ENCODE peak calls at places on chromosomes 4 and X, in four cellular contexts. Z is HCT116, I is K562, P is HepG2. U is an unnamed sample.

GRCh38 chrX:118720058-118720707 is 7.2 kb upstream of the IL13RA1 start:
- DNase-seq in Z (no peak), P (no peak), I (no peak), U (no peak)

GRCh38 chr4:71602271-71602890 is 181.5 kb downstream of the GC start:
- DNase-seq in I (no peak), P (no peak), Z (no peak), U (no peak)

GRCh38 chrX:112636288-112636687 is 43.5 kb downstream of the LHFPL1 start:
- DNase-seq in P (no peak), Z (no peak), I (no peak), U (no peak)

GRCh38 chrX:82813671-82814078 is 694.4 kb upstream of the POU3F4 start:
- DNase-seq in Z (peak; percentile 80), P (no peak), I (no peak), U (peak; percentile 80)

GRCh38 chr4:1767770-1768366 is 25.2 kb upstream of the FGFR3 start:
- DNase-seq in P (peak; percentile 76), Z (no peak), I (peak; percentile 76), U (no peak)

GRCh38 chrX:22760513-22761057 is 239.2 kb upstream of the DDX53 start:
- DNase-seq in P (no peak), I (no peak), Z (no peak), U (no peak)

GRCh38 chr4:26307027-26307426 is 13.8 kb upstream of the RBPJ start:
- DNase-seq in Z (no peak), P (no peak), I (no peak), U (no peak)

GRCh38 chrX:22043872-22044271 is 11.7 kb downstream of the PHEX start:
- DNase-seq in Z (no peak), P (no peak), I (no peak), U (no peak)

GRCh38 chr4:20428410-20429160 is 176.9 kb downstream of the SLIT2 start:
- DNase-seq in I (no peak), P (no peak), Z (no peak), U (no peak)

GRCh38 chr4:34615315-34615714 is 1629.0 kb downstream of the ARAP2 start:
- DNase-seq in Z (no peak), I (no peak), P (no peak), U (no peak)

GRCh38 chrX:123313486-123313885 is 129.4 kb downstream of the GRIA3 start:
- DNase-seq in P (no peak), Z (no peak), I (no peak), U (no peak)

GRCh38 chrX:129655547-129656248 is 942 bp upstream of the APLN start:
- DNase-seq in I (peak; percentile 6), P (no peak), Z (no peak), U (no peak)

GRCh38 chr4:14640476-14640875 is 361.8 kb upstream of the CPEB2 start:
- DNase-seq in P (no peak), Z (no peak), I (no peak), U (no peak)

GRCh38 chr4:113328514-113328913 is 279.1 kb downstream of the ANK2 start:
- DNase-seq in Z (no peak), P (peak; percentile 15), I (peak; percentile 27), U (no peak)

GRCh38 chr4:189364032-189364449 is 576.6 kb upstream of the FRG1 start:
- DNase-seq in I (no peak), Z (no peak), P (peak; percentile 56), U (no peak)

GRCh38 chr4:100843897-100844296 is 326.1 kb upstream of the EMCN start:
- DNase-seq in I (no peak), P (no peak), Z (no peak), U (no peak)

GRCh38 chrX:84415155-84415554 is 87.1 kb downstream of the HDX start:
- DNase-seq in I (no peak), P (no peak), Z (no peak), U (no peak)

GRCh38 chr4:145541266-145541770 is 59.7 kb downstream of the SMAD1 start:
- DNase-seq in Z (no peak), I (no peak), P (no peak), U (no peak)

GRCh38 chrX:148457279-148457678 is 43.1 kb upstream of the AFF2 start:
- DNase-seq in I (no peak), Z (no peak), P (no peak), U (no peak)

GRCh38 chrX:54807524-54808108 is at the start of gene MAGED2:
- DNase-seq in I (peak; percentile 17), Z (no peak), P (no peak), U (no peak)

GRCh38 chr4:185774815-185775684 is 36.9 kb downstream of the SORBS2 start:
- DNase-seq in P (no peak), Z (no peak), I (no peak), U (no peak)

GRCh38 chr4:185774076-185774731 is 37.8 kb downstream of the SORBS2 start:
- DNase-seq in Z (no peak), P (peak; percentile 86), I (no peak), U (no peak)

GRCh38 chr4:185773419-185773818 is 38.6 kb downstream of the SORBS2 start:
- DNase-seq in P (no peak), Z (no peak), I (no peak), U (no peak)

GRCh38 chr4:185772391-185773093 is 39.5 kb downstream of the SORBS2 start:
- DNase-seq in Z (no peak), P (no peak), I (no peak), U (no peak)

DNA sequence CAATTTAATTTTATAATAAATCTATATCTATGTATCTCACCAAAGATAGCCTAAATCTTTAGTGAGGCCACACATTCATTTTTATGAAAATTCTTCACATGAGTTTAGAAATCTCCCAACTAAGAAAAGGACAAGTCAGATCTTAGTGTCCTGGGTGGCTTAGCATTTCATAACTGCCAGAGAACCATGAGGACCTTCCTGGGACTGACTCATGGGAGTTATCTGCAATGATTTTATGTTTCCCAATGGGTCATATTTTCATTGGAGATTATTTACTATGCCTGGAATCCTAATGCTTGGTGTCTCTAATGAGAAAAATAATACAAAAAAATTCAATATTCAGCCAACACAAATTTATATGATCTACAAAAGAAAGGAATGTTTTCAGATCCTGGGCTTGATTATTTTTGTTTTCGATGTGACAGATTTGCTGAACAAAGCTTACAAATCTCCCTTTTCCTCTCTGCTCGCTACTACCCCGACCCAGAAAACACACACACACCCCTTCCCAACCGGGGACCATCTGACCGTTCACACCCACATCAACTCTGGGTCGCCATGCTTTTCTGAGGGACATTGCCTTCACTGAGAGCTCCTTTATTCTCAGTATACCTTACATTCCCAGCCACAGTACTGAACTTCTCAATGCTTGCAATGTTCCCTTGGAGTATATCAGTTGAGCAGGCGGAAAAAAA is 40.2 kb downstream of the SORBS2 start:
- DNase-seq in P (no peak), I (no peak), Z (no peak), U (no peak)
- H3K27me3 ChIP-seq in P (no peaks in the 10 kb centered on the region), I (peaks cover 11% of the 10 kb centered on the region), Z (no peaks in the 10 kb centered on the region), U (no peaks in the 10 kb centered on the region)

GRCh38 chr4:33061727-33062126 is 2341.6 kb downstream of the PCDH7 start:
- DNase-seq in P (no peak), Z (no peak), I (no peak), U (no peak)

GRCh38 chr4:33062155-33062554 is 2342.0 kb downstream of the PCDH7 start:
- DNase-seq in I (no peak), P (no peak), Z (no peak), U (no peak)

GRCh38 chr4:33060873-33061542 is 2340.8 kb downstream of the PCDH7 start:
- DNase-seq in Z (peak; percentile 68), I (peak; percentile 9), P (peak; percentile 40), U (peak; percentile 12)

GRCh38 chr4:33065749-33066148 is 2345.6 kb downstream of the PCDH7 start:
- DNase-seq in Z (no peak), P (no peak), I (no peak), U (no peak)

DNA sequence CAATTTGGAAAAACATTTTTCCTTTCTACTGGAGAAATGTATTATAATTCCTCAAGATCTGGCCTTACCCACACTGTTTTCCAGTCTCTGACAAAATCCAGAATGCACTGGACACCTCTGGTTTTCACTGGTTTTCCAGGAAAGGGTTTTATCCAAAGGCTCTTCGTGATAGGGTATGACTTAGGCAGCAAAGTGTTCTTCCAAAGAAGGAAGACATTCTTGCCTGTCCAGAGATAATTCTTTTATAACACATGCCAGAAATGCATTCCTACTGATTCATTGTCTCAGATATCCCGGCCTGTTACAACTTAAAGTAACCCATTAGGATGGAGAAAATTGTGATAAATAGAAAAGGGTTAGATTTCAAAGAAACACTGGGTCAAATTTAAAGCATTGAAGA is 2343.1 kb downstream of the PCDH7 start:
- DNase-seq in Z (no peak), P (no peak), I (no peak), U (no peak)
- TF ChIP-seq TCF7L2 in Z (no peak), P (no peak), I (no peak), U (no peak)

DNA sequence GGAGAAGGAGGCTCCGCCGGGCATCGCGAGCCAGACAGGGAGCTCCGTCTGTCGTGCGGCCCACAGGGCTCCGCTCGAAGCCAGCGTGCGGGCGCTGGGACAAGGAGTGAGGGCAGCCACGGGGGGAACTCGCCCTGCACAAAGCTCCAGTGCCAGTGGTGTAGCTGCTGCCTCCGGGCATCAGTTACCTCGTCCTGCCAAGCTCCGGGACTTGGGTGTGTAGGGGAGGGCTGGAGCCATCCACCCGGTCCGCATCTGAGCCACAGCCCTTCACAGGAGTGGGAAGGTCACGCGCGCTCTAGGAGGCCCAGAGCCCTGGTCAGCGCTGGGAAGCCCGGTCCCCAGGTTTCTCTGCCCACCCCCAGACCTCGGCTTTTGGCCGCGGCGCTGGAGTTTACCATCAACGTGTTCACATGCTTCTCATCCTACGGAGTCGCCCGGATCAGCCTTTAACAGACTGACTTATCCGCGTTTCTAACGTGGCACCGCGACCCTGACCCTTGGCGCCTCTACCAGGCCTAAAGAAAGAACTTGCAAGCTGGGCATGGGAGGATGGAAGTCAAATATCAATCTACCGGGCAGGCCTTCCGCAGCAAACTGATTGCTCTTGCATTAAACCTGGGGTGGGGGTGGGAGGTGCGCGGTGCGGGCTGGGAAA is 8.4 kb upstream of the PRDM8 start:
- DNase-seq in P (no peak), Z (no peak), I (no peak), U (no peak)
- H3K27me3 ChIP-seq in P (peaks cover 57% of the 10 kb centered on the region), Z (no peaks in the 10 kb centered on the region), I (no peaks in the 10 kb centered on the region), U (no peaks in the 10 kb centered on the region)

GRCh38 chrX:136572030-136572429 is 40.0 kb downstream of the VGLL1 start:
- DNase-seq in Z (no peak), P (no peak), I (no peak), U (no peak)
- TF ChIP-seq TCF7L2 in Z (no peak), P (no peak), I (no peak), U (no peak)

GRCh38 chrX:56248492-56248891 is 16.3 kb downstream of the KLF8 start:
- DNase-seq in I (peak; percentile 54), P (peak; percentile 5), Z (peak; percentile 21), U (peak; percentile 38)

GRCh38 chrX:56253832-56254703 is 21.9 kb downstream of the KLF8 start:
- DNase-seq in I (no peak), Z (no peak), P (no peak), U (no peak)
- H3K27me3 ChIP-seq in I (no peaks in the 10 kb centered on the region), Z (no peaks in the 10 kb centered on the region), P (no peaks in the 10 kb centered on the region), U (no peaks in the 10 kb centered on the region)